ENCODE peak calls at places on chromosome 10, in four cellular contexts. K, V, P and E are unnamed samples.

GRCh38 chr10:130243015-130243414 is 106.8 kb downstream of the GLRX3 start:
- DNase-seq in K (no peak), V (no peak), P (no peak), E (no peak)

GRCh38 chr10:70053896-70054641 is 1.4 kb downstream of the MACROH2A2 start:
- DNase-seq in K (no peak), V (peak), P (no peak), E (peak)

GRCh38 chr10:28892818-28893547 is 215.7 kb downstream of the BAMBI start:
- DNase-seq in K (no peak), V (no peak), P (no peak), E (no peak)

GRCh38 chr10:129880191-129880590 is 83.9 kb downstream of the EBF3 start:
- DNase-seq in K (no peak), V (no peak), P (no peak), E (no peak)

GRCh38 chr10:33071857-33072256 is 113.8 kb upstream of the ITGB1 start:
- DNase-seq in K (no peak), V (peak), P (no peak), E (no peak)

GRCh38 chr10:35005868-35006267 is 84.3 kb downstream of the CUL2 start:
- DNase-seq in K (no peak), V (no peak), P (no peak), E (no peak)

GRCh38 chr10:24553051-24553612 is 170.6 kb downstream of the ARHGAP21 start:
- DNase-seq in K (no peak), V (no peak), P (peak), E (peak)

GRCh38 chr10:73858013-73858708 is 16.2 kb downstream of the CAMK2G start:
- DNase-seq in K (no peak), V (no peak), P (no peak), E (no peak)

GRCh38 chr10:99536400-99537254 is 3.9 kb downstream of the NKX2-3 start:
- DNase-seq in K (peak), V (peak), P (no peak), E (no peak)

GRCh38 chr10:14093735-14094484 is 236.8 kb downstream of the FRMD4A start:
- DNase-seq in K (no peak), V (peak), P (no peak), E (no peak)

GRCh38 chr10:84695983-84696382 is 367.6 kb downstream of the CCSER2 start:
- DNase-seq in K (no peak), V (no peak), P (peak), E (no peak)

GRCh38 chr10:100930368-100930767 is 17.6 kb downstream of the SLF2 start:
- DNase-seq in K (no peak), V (peak), P (no peak), E (no peak)

DNA sequence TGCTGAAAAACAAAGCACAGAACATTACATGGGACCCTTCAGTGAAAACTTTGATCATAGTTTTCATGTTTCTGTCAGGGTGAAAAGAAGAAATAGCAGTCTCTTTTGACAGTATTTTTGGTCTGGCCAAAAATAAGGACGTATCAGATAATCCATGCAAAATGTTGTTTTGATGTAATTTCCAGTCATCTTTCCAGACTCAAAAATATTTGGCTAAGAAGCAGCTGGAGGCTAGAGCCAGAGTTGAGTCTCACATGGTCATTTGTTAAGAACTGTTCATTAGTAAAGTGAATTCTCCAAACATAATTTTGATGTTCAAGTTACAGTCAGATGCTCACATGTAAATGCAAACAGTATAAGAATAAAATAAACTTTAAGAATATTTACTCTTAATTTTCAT is 479.8 kb upstream of the AKR1E2 start:
- DNase-seq in K (no peak), V (no peak), P (no peak), E (no peak)
- TF ChIP-seq CTCF in K (no peak), V (no peak), P (no peak), E (no peak)

DNA sequence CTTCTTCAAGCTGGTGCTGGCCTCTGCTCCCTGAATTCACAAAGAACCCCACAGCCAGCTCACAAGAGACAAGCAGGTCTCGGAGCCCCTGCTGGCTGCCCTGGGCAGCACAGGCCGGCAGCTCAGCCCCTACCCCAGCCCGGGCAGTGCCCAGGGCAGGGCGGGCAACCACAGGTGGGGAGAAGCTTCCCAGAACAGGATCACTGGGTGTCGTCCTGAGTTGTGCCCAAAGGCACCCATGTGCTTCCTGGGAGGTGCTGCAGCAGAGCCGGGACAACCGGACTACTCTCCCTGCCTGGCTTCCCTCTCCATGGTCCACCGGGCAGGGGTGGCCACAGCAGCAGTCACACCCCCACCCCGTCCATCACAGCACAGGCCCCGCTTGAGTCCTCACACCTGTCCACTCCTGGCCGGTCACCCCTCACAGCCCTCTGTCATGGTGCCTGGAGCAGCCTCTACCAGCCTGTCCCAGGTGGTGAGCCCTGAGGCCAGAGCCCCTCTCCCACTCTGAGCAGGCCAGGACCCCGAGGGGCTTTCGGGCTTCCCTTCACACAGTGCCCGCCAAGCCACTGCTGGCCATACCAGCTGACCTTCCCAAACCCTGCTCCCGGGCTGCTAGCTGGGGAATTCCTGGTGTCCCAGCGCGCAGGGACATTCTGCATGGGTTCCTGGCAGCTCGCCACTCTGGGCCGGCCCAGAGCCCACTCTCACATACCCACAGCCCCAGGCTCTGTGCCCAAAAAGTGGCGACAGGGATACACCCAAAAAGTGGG is 3.1 kb downstream of the RASGEF1A start:
- DNase-seq in K (no peak), V (peak), P (peak), E (peak)
- TF ChIP-seq CTCF in K (no peak), V (peak), P (no peak), E (peak)

GRCh38 chr10:11149499-11149898 is 131.8 kb downstream of the CELF2 start:
- DNase-seq in K (no peak), V (no peak), P (no peak), E (no peak)

GRCh38 chr10:11148131-11148530 is 130.5 kb downstream of the CELF2 start:
- DNase-seq in K (no peak), V (no peak), P (no peak), E (no peak)

GRCh38 chr10:11148638-11149037 is 131.0 kb downstream of the CELF2 start:
- DNase-seq in K (no peak), V (no peak), P (no peak), E (no peak)

GRCh38 chr10:11146402-11147171 is 128.9 kb downstream of the CELF2 start:
- DNase-seq in K (no peak), V (no peak), P (no peak), E (no peak)

GRCh38 chr10:11147723-11148122 is 130.1 kb downstream of the CELF2 start:
- DNase-seq in K (no peak), V (peak), P (no peak), E (no peak)
- TF ChIP-seq CTCF in K (no peak), V (no peak), P (no peak), E (no peak)

DNA sequence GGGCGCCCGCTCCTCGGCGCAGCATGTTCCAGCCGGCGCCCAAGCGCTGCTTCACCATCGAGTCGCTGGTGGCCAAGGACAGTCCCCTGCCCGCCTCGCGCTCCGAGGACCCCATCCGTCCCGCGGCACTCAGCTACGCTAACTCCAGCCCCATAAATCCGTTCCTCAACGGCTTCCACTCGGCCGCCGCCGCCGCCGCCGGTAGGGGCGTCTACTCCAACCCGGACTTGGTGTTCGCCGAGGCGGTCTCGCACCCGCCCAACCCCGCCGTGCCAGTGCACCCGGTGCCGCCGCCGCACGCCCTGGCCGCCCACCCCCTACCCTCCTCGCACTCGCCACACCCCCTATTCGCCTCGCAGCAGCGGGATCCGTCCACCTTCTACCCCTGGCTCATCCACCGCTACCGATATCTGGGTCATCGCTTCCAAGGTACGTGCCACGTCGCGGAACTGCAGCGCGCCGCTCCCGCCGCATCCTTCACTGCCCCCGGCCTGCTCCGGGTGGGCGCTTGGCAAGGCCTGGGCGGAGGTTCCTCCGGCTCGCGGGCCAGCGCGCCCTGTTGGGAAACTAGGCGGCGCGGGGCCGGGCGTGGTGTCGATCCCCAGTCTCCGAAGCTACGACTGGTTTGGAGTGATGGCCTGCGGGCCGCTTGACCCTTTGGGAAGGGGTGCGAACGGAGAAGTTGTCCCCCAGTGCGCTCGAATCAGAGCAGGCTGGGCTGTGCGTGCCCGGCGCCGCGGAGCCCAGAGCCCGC is 876 bp downstream of the EMX2 start:
- DNase-seq in K (peak), V (peak), P (no peak), E (no peak)
- TF ChIP-seq CTCF in K (no peak), V (no peak), P (no peak), E (peak)

DNA sequence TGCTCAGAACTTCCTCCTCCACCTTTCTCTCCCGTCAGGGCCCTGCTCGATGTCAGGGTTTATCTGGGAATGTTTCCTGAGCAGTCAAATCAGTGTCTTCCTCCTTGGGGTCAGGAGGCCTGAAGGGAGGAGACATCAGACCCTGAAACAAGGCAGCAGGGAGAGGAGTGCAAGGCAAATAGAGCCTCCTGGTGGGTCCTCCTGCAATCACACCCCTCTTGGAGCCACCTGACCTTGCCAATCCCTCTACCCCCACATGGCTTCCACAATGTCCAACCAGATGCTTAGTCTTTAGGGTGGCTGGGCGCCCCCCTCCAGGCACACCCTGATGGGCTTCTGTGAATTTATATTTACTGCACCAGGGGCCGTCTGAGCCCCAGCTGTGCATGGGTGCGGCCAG is 12.2 kb downstream of the GPR26 start:
- DNase-seq in K (no peak), V (peak), P (no peak), E (no peak)
- TF ChIP-seq CTCF in K (no peak), V (peak), P (no peak), E (no peak)

DNA sequence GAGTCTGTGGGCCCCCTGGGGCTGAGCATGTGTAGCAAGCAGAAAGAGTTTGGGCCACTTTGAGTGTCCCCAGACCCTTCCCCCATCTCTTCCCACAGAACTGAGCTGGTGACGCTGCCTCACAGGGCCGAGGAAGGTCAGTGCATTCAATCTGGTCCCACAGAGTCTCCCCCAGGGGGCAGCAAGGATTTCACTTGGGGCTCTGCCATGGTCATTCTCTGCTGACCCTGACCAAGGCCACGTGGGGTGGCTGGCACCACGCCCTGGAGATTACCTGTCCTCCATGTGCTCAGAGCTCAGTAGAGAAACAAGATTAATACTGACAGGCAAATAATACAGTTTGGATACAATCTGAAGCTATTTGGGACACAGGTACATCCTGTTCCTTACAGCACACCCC is 30.2 kb downstream of the ADRA2A start:
- DNase-seq in K (no peak), V (peak), P (no peak), E (no peak)
- TF ChIP-seq CTCF in K (no peak), V (peak), P (no peak), E (no peak)